ENCODE peak calls at places on chromosome 17, in five cellular contexts. One of them, this sample, is unnamed.
A peak's percentile ranks its signal among the peaks of the same experiment; 100 is the strongest.

GRCh38 chr17:70683936-70684335 is 514.6 kb downstream of the KCNJ2 start:
- DNase-seq in ecto neural progenitor cell: no peak
- DNase-seq in fibroblast of the conjunctiva: no peak
- DNase-seq in omental fat pad: no peak
- DNase-seq in EH: no peak
- DNase-seq in this sample: no peak

GRCh38 chr17:50425682-50426471 is at the start of gene ACSF2:
- DNase-seq in EH: peak; percentile 71
- DNase-seq in fibroblast of the conjunctiva: no peak
- DNase-seq in omental fat pad: peak; percentile 39
- DNase-seq in ecto neural progenitor cell: peak; percentile 84
- DNase-seq in this sample: peak; percentile 40

GRCh38 chr17:59668816-59669215 is 38.4 kb downstream of the PTRH2 start:
- DNase-seq in omental fat pad: no peak
- DNase-seq in fibroblast of the conjunctiva: peak; percentile 75
- DNase-seq in ecto neural progenitor cell: no peak
- DNase-seq in EH: peak; percentile 94
- DNase-seq in this sample: peak; percentile 92

GRCh38 chr17:32824334-32824733 is 52.6 kb downstream of the MYO1D start:
- DNase-seq in fibroblast of the conjunctiva: no peak
- DNase-seq in EH: no peak
- DNase-seq in omental fat pad: no peak
- DNase-seq in ecto neural progenitor cell: no peak
- DNase-seq in this sample: no peak

GRCh38 chr17:72097144-72097543 is 23.7 kb upstream of the SOX9 start:
- DNase-seq in ecto neural progenitor cell: no peak
- DNase-seq in EH: no peak
- DNase-seq in omental fat pad: no peak
- DNase-seq in fibroblast of the conjunctiva: no peak
- DNase-seq in this sample: no peak

GRCh38 chr17:50155115-50155819 is 4.8 kb upstream of the PPP1R9B start:
- DNase-seq in EH: peak; percentile 72
- DNase-seq in omental fat pad: no peak
- DNase-seq in ecto neural progenitor cell: no peak
- DNase-seq in fibroblast of the conjunctiva: no peak
- DNase-seq in this sample: peak; percentile 76

GRCh38 chr17:43169561-43170139 is 1.4 kb upstream of the NBR1 start:
- DNase-seq in omental fat pad: no peak
- DNase-seq in EH: peak; percentile 14
- DNase-seq in ecto neural progenitor cell: peak; percentile 63
- DNase-seq in fibroblast of the conjunctiva: peak; percentile 27
- DNase-seq in this sample: peak; percentile 36

GRCh38 chr17:43552229-43552837 is 6.2 kb upstream of the ETV4 start:
- DNase-seq in fibroblast of the conjunctiva: no peak
- DNase-seq in ecto neural progenitor cell: no peak
- DNase-seq in EH: peak; percentile 18
- DNase-seq in omental fat pad: no peak
- DNase-seq in this sample: no peak

GRCh38 chr17:42578282-42578869 is 847 bp upstream of the PSMC3IP start:
- DNase-seq in EH: peak; percentile 72
- DNase-seq in ecto neural progenitor cell: peak; percentile 86
- DNase-seq in omental fat pad: peak; percentile 90
- DNase-seq in fibroblast of the conjunctiva: peak; percentile 62
- DNase-seq in this sample: peak; percentile 78

GRCh38 chr17:10879110-10879509 is 41.2 kb upstream of the PIRT start:
- DNase-seq in EH: no peak
- DNase-seq in fibroblast of the conjunctiva: no peak
- DNase-seq in omental fat pad: no peak
- DNase-seq in ecto neural progenitor cell: peak; percentile 69
- DNase-seq in this sample: peak; percentile 2

GRCh38 chr17:17703608-17703919 is 22.3 kb downstream of the RAI1 start:
- DNase-seq in EH: no peak
- DNase-seq in omental fat pad: no peak
- DNase-seq in ecto neural progenitor cell: no peak
- DNase-seq in fibroblast of the conjunctiva: no peak
- DNase-seq in this sample: no peak

GRCh38 chr17:236641-237405 is 55.4 kb upstream of the DOC2B start:
- DNase-seq in fibroblast of the conjunctiva: no peak
- DNase-seq in omental fat pad: no peak
- DNase-seq in ecto neural progenitor cell: no peak
- DNase-seq in EH: no peak
- DNase-seq in this sample: no peak

GRCh38 chr17:2792541-2793169 is 3.6 kb upstream of the RAP1GAP2 start:
- DNase-seq in EH: no peak
- DNase-seq in ecto neural progenitor cell: no peak
- DNase-seq in fibroblast of the conjunctiva: no peak
- DNase-seq in omental fat pad: no peak
- DNase-seq in this sample: no peak

GRCh38 chr17:21232033-21232749 is 18.2 kb upstream of the TMEM11 start:
- DNase-seq in ecto neural progenitor cell: no peak
- DNase-seq in fibroblast of the conjunctiva: no peak
- DNase-seq in omental fat pad: no peak
- DNase-seq in EH: no peak
- DNase-seq in this sample: no peak

GRCh38 chr17:81553018-81553615 is 964 bp upstream of the FAAP100 start:
- DNase-seq in fibroblast of the conjunctiva: peak; percentile 66
- DNase-seq in ecto neural progenitor cell: peak; percentile 92
- DNase-seq in omental fat pad: peak; percentile 52
- DNase-seq in EH: peak; percentile 85
- DNase-seq in this sample: peak; percentile 75

GRCh38 chr17:71438631-71439146 is 682.1 kb upstream of the SOX9 start:
- DNase-seq in EH: peak; percentile 98
- DNase-seq in omental fat pad: no peak
- DNase-seq in ecto neural progenitor cell: no peak
- DNase-seq in fibroblast of the conjunctiva: peak; percentile 79
- DNase-seq in this sample: peak; percentile 85

GRCh38 chr17:19331134-19331533 is 31.4 kb downstream of the B9D1 start:
- DNase-seq in fibroblast of the conjunctiva: no peak
- DNase-seq in ecto neural progenitor cell: no peak
- DNase-seq in EH: peak; percentile 93
- DNase-seq in omental fat pad: no peak
- DNase-seq in this sample: peak; percentile 72

GRCh38 chr17:79628861-79629547 is 18.2 kb upstream of the RBFOX3 start:
- DNase-seq in EH: no peak
- DNase-seq in fibroblast of the conjunctiva: no peak
- DNase-seq in ecto neural progenitor cell: peak; percentile 48
- DNase-seq in omental fat pad: peak; percentile 9
- DNase-seq in this sample: no peak

GRCh38 chr17:81527591-81528383 is at the start of gene FSCN2:
- DNase-seq in fibroblast of the conjunctiva: no peak
- DNase-seq in EH: peak; percentile 36
- DNase-seq in ecto neural progenitor cell: no peak
- DNase-seq in omental fat pad: no peak
- DNase-seq in this sample: no peak

GRCh38 chr17:5203178-5203907 is 11.7 kb upstream of the ZNF594 start:
- DNase-seq in ecto neural progenitor cell: no peak
- DNase-seq in EH: peak; percentile 56
- DNase-seq in fibroblast of the conjunctiva: no peak
- DNase-seq in omental fat pad: no peak
- DNase-seq in this sample: no peak

GRCh38 chr17:40329981-40330794 is 21.2 kb downstream of the RARA start:
- DNase-seq in EH: peak; percentile 34
- DNase-seq in ecto neural progenitor cell: no peak
- DNase-seq in fibroblast of the conjunctiva: no peak
- DNase-seq in omental fat pad: no peak
- DNase-seq in this sample: no peak

GRCh38 chr17:290121-290521 is 62.5 kb downstream of the RPH3AL start:
- DNase-seq in omental fat pad: no peak
- DNase-seq in EH: no peak
- DNase-seq in ecto neural progenitor cell: no peak
- DNase-seq in fibroblast of the conjunctiva: no peak
- DNase-seq in this sample: no peak

GRCh38 chr17:30969989-30970680 is 704 bp upstream of the RNF135 start:
- DNase-seq in omental fat pad: no peak
- DNase-seq in fibroblast of the conjunctiva: no peak
- DNase-seq in ecto neural progenitor cell: no peak
- DNase-seq in EH: no peak
- DNase-seq in this sample: peak; percentile 10

GRCh38 chr17:306116-306515 is 46.5 kb downstream of the RPH3AL start:
- DNase-seq in ecto neural progenitor cell: no peak
- DNase-seq in omental fat pad: no peak
- DNase-seq in fibroblast of the conjunctiva: no peak
- DNase-seq in EH: no peak
- DNase-seq in this sample: no peak

GRCh38 chr17:68790931-68791330 is 164.3 kb downstream of the ABCA8 start:
- DNase-seq in omental fat pad: no peak
- DNase-seq in ecto neural progenitor cell: no peak
- DNase-seq in fibroblast of the conjunctiva: no peak
- DNase-seq in EH: no peak
- DNase-seq in this sample: no peak

GRCh38 chr17:77425791-77426641 is 285.2 kb downstream of the SEC14L1 start:
- DNase-seq in fibroblast of the conjunctiva: no peak
- DNase-seq in ecto neural progenitor cell: no peak
- DNase-seq in EH: peak; percentile 75
- DNase-seq in omental fat pad: no peak
- DNase-seq in this sample: peak; percentile 77

GRCh38 chr17:14926526-14927122 is 338.5 kb downstream of the PMP22 start:
- DNase-seq in ecto neural progenitor cell: peak; percentile 66
- DNase-seq in fibroblast of the conjunctiva: peak; percentile 67
- DNase-seq in omental fat pad: no peak
- DNase-seq in EH: peak; percentile 78
- DNase-seq in this sample: peak; percentile 83

This sample was measured in fibroblast of pulmonary artery.